ENCODE peak calls at places on chromosome 18, in seven cellular contexts. One of them, this sample, is unnamed.

GRCh38 chr18:44552706-44553105 is 128.0 kb upstream of the SETBP1 start:
- DNase-seq in sciatic nerve: no peak
- DNase-seq in stimulated activated effector memory CD8-positive, alpha-beta T cell treated with anti-CD3 and anti-CD28 coated beads, Interleukin-12 subunit alpha, Interleukin-12 subunit beta, amount 100 ng/mL, for 72 hours: no peak
- DNase-seq in GM04503: no peak
- DNase-seq in H4: no peak
- DNase-seq in NCI-H187 treated with DMSO at 0.1 percent for 48 hours: no peak
- DNase-seq in kidney tubule cell: no peak
- DNase-seq in this sample: no peak

GRCh38 chr18:58861853-58862252 is 2.8 kb upstream of the ZNF532 start:
- DNase-seq in sciatic nerve: no peak
- DNase-seq in stimulated activated effector memory CD8-positive, alpha-beta T cell treated with anti-CD3 and anti-CD28 coated beads, Interleukin-12 subunit alpha, Interleukin-12 subunit beta, amount 100 ng/mL, for 72 hours: no peak
- DNase-seq in GM04503: no peak
- DNase-seq in H4: no peak
- DNase-seq in NCI-H187 treated with DMSO at 0.1 percent for 48 hours: no peak
- DNase-seq in kidney tubule cell: no peak
- DNase-seq in this sample: no peak

GRCh38 chr18:79947881-79948610 is 3.4 kb downstream of the SLC66A2 start:
- DNase-seq in sciatic nerve: peak
- DNase-seq in stimulated activated effector memory CD8-positive, alpha-beta T cell treated with anti-CD3 and anti-CD28 coated beads, Interleukin-12 subunit alpha, Interleukin-12 subunit beta, amount 100 ng/mL, for 72 hours: no peak
- DNase-seq in GM04503: no peak
- DNase-seq in H4: no peak
- DNase-seq in NCI-H187 treated with DMSO at 0.1 percent for 48 hours: no peak
- DNase-seq in kidney tubule cell: no peak
- DNase-seq in this sample: no peak

GRCh38 chr18:46152808-46153617 is 48.8 kb downstream of the HAUS1 start:
- DNase-seq in sciatic nerve: no peak
- DNase-seq in stimulated activated effector memory CD8-positive, alpha-beta T cell treated with anti-CD3 and anti-CD28 coated beads, Interleukin-12 subunit alpha, Interleukin-12 subunit beta, amount 100 ng/mL, for 72 hours: no peak
- DNase-seq in GM04503: no peak
- DNase-seq in H4: peak
- DNase-seq in NCI-H187 treated with DMSO at 0.1 percent for 48 hours: no peak
- DNase-seq in kidney tubule cell: peak
- DNase-seq in this sample: no peak

GRCh38 chr18:35267161-35267651 is 22.8 kb downstream of the ZSCAN30 start:
- DNase-seq in sciatic nerve: peak
- DNase-seq in stimulated activated effector memory CD8-positive, alpha-beta T cell treated with anti-CD3 and anti-CD28 coated beads, Interleukin-12 subunit alpha, Interleukin-12 subunit beta, amount 100 ng/mL, for 72 hours: peak
- DNase-seq in GM04503: no peak
- DNase-seq in H4: no peak
- DNase-seq in NCI-H187 treated with DMSO at 0.1 percent for 48 hours: no peak
- DNase-seq in kidney tubule cell: peak
- DNase-seq in this sample: peak

GRCh38 chr18:43620936-43621335 is 343.6 kb upstream of the SYT4 start:
- DNase-seq in sciatic nerve: no peak
- DNase-seq in stimulated activated effector memory CD8-positive, alpha-beta T cell treated with anti-CD3 and anti-CD28 coated beads, Interleukin-12 subunit alpha, Interleukin-12 subunit beta, amount 100 ng/mL, for 72 hours: no peak
- DNase-seq in GM04503: no peak
- DNase-seq in H4: peak
- DNase-seq in NCI-H187 treated with DMSO at 0.1 percent for 48 hours: no peak
- DNase-seq in kidney tubule cell: peak
- DNase-seq in this sample: no peak

GRCh38 chr18:3294435-3295080 is 32.6 kb downstream of the MYL12B start:
- DNase-seq in sciatic nerve: no peak
- DNase-seq in stimulated activated effector memory CD8-positive, alpha-beta T cell treated with anti-CD3 and anti-CD28 coated beads, Interleukin-12 subunit alpha, Interleukin-12 subunit beta, amount 100 ng/mL, for 72 hours: no peak
- DNase-seq in GM04503: no peak
- DNase-seq in H4: no peak
- DNase-seq in NCI-H187 treated with DMSO at 0.1 percent for 48 hours: no peak
- DNase-seq in kidney tubule cell: peak
- DNase-seq in this sample: no peak

GRCh38 chr18:50659091-50660003 is 99.5 kb downstream of the MAPK4 start:
- DNase-seq in sciatic nerve: no peak
- DNase-seq in stimulated activated effector memory CD8-positive, alpha-beta T cell treated with anti-CD3 and anti-CD28 coated beads, Interleukin-12 subunit alpha, Interleukin-12 subunit beta, amount 100 ng/mL, for 72 hours: no peak
- DNase-seq in GM04503: no peak
- DNase-seq in H4: peak
- DNase-seq in NCI-H187 treated with DMSO at 0.1 percent for 48 hours: no peak
- DNase-seq in kidney tubule cell: peak
- DNase-seq in this sample: no peak

GRCh38 chr18:9094307-9095226 is 7.9 kb upstream of the NDUFV2 start:
- DNase-seq in sciatic nerve: no peak
- DNase-seq in stimulated activated effector memory CD8-positive, alpha-beta T cell treated with anti-CD3 and anti-CD28 coated beads, Interleukin-12 subunit alpha, Interleukin-12 subunit beta, amount 100 ng/mL, for 72 hours: no peak
- DNase-seq in GM04503: no peak
- DNase-seq in H4: peak
- DNase-seq in NCI-H187 treated with DMSO at 0.1 percent for 48 hours: no peak
- DNase-seq in kidney tubule cell: peak
- DNase-seq in this sample: no peak

GRCh38 chr18:23745366-23745765 is 56.1 kb downstream of the LAMA3 start:
- DNase-seq in sciatic nerve: no peak
- DNase-seq in stimulated activated effector memory CD8-positive, alpha-beta T cell treated with anti-CD3 and anti-CD28 coated beads, Interleukin-12 subunit alpha, Interleukin-12 subunit beta, amount 100 ng/mL, for 72 hours: no peak
- DNase-seq in GM04503: no peak
- DNase-seq in H4: no peak
- DNase-seq in NCI-H187 treated with DMSO at 0.1 percent for 48 hours: no peak
- DNase-seq in kidney tubule cell: no peak
- DNase-seq in this sample: no peak

GRCh38 chr18:35703043-35703688 is 121.6 kb downstream of the GALNT1 start:
- DNase-seq in sciatic nerve: no peak
- DNase-seq in stimulated activated effector memory CD8-positive, alpha-beta T cell treated with anti-CD3 and anti-CD28 coated beads, Interleukin-12 subunit alpha, Interleukin-12 subunit beta, amount 100 ng/mL, for 72 hours: no peak
- DNase-seq in GM04503: no peak
- DNase-seq in H4: peak
- DNase-seq in NCI-H187 treated with DMSO at 0.1 percent for 48 hours: no peak
- DNase-seq in kidney tubule cell: peak
- DNase-seq in this sample: no peak

GRCh38 chr18:48785686-48786470 is 164.9 kb downstream of the SMAD7 start:
- DNase-seq in sciatic nerve: peak
- DNase-seq in stimulated activated effector memory CD8-positive, alpha-beta T cell treated with anti-CD3 and anti-CD28 coated beads, Interleukin-12 subunit alpha, Interleukin-12 subunit beta, amount 100 ng/mL, for 72 hours: no peak
- DNase-seq in GM04503: no peak
- DNase-seq in H4: no peak
- DNase-seq in NCI-H187 treated with DMSO at 0.1 percent for 48 hours: no peak
- DNase-seq in kidney tubule cell: no peak
- DNase-seq in this sample: no peak

GRCh38 chr18:38909972-38910371 is 1344.4 kb upstream of the CELF4 start:
- DNase-seq in sciatic nerve: no peak
- DNase-seq in stimulated activated effector memory CD8-positive, alpha-beta T cell treated with anti-CD3 and anti-CD28 coated beads, Interleukin-12 subunit alpha, Interleukin-12 subunit beta, amount 100 ng/mL, for 72 hours: no peak
- DNase-seq in GM04503: no peak
- DNase-seq in H4: no peak
- DNase-seq in NCI-H187 treated with DMSO at 0.1 percent for 48 hours: no peak
- DNase-seq in kidney tubule cell: peak
- DNase-seq in this sample: no peak

GRCh38 chr18:22930089-22930713 is 2.9 kb upstream of the RBBP8 start:
- DNase-seq in sciatic nerve: peak
- DNase-seq in stimulated activated effector memory CD8-positive, alpha-beta T cell treated with anti-CD3 and anti-CD28 coated beads, Interleukin-12 subunit alpha, Interleukin-12 subunit beta, amount 100 ng/mL, for 72 hours: peak
- DNase-seq in GM04503: no peak
- DNase-seq in H4: peak
- DNase-seq in NCI-H187 treated with DMSO at 0.1 percent for 48 hours: no peak
- DNase-seq in kidney tubule cell: peak
- DNase-seq in this sample: peak

GRCh38 chr18:73653251-73653650 is 494.4 kb downstream of the FBXO15 start:
- DNase-seq in sciatic nerve: no peak
- DNase-seq in stimulated activated effector memory CD8-positive, alpha-beta T cell treated with anti-CD3 and anti-CD28 coated beads, Interleukin-12 subunit alpha, Interleukin-12 subunit beta, amount 100 ng/mL, for 72 hours: no peak
- DNase-seq in GM04503: no peak
- DNase-seq in H4: no peak
- DNase-seq in NCI-H187 treated with DMSO at 0.1 percent for 48 hours: no peak
- DNase-seq in kidney tubule cell: peak
- DNase-seq in this sample: no peak

GRCh38 chr18:2441544-2441943 is 129.8 kb downstream of the METTL4 start:
- DNase-seq in sciatic nerve: no peak
- DNase-seq in stimulated activated effector memory CD8-positive, alpha-beta T cell treated with anti-CD3 and anti-CD28 coated beads, Interleukin-12 subunit alpha, Interleukin-12 subunit beta, amount 100 ng/mL, for 72 hours: no peak
- DNase-seq in GM04503: no peak
- DNase-seq in H4: no peak
- DNase-seq in NCI-H187 treated with DMSO at 0.1 percent for 48 hours: no peak
- DNase-seq in kidney tubule cell: peak
- DNase-seq in this sample: no peak

GRCh38 chr18:24827500-24827899 is 367.1 kb downstream of the HRH4 start:
- DNase-seq in sciatic nerve: no peak
- DNase-seq in stimulated activated effector memory CD8-positive, alpha-beta T cell treated with anti-CD3 and anti-CD28 coated beads, Interleukin-12 subunit alpha, Interleukin-12 subunit beta, amount 100 ng/mL, for 72 hours: no peak
- DNase-seq in GM04503: no peak
- DNase-seq in H4: no peak
- DNase-seq in NCI-H187 treated with DMSO at 0.1 percent for 48 hours: no peak
- DNase-seq in kidney tubule cell: no peak
- DNase-seq in this sample: no peak

GRCh38 chr18:77422974-77423373 is 173.3 kb downstream of the GALR1 start:
- DNase-seq in sciatic nerve: no peak
- DNase-seq in stimulated activated effector memory CD8-positive, alpha-beta T cell treated with anti-CD3 and anti-CD28 coated beads, Interleukin-12 subunit alpha, Interleukin-12 subunit beta, amount 100 ng/mL, for 72 hours: no peak
- DNase-seq in GM04503: no peak
- DNase-seq in H4: no peak
- DNase-seq in NCI-H187 treated with DMSO at 0.1 percent for 48 hours: no peak
- DNase-seq in kidney tubule cell: no peak
- DNase-seq in this sample: no peak

GRCh38 chr18:46265190-46266156 is 161.3 kb downstream of the HAUS1 start:
- DNase-seq in sciatic nerve: no peak
- DNase-seq in stimulated activated effector memory CD8-positive, alpha-beta T cell treated with anti-CD3 and anti-CD28 coated beads, Interleukin-12 subunit alpha, Interleukin-12 subunit beta, amount 100 ng/mL, for 72 hours: no peak
- DNase-seq in GM04503: no peak
- DNase-seq in H4: no peak
- DNase-seq in NCI-H187 treated with DMSO at 0.1 percent for 48 hours: no peak
- DNase-seq in kidney tubule cell: no peak
- DNase-seq in this sample: no peak

GRCh38 chr18:44895176-44895798 is 214.6 kb downstream of the SETBP1 start:
- DNase-seq in sciatic nerve: no peak
- DNase-seq in stimulated activated effector memory CD8-positive, alpha-beta T cell treated with anti-CD3 and anti-CD28 coated beads, Interleukin-12 subunit alpha, Interleukin-12 subunit beta, amount 100 ng/mL, for 72 hours: no peak
- DNase-seq in GM04503: no peak
- DNase-seq in H4: peak
- DNase-seq in NCI-H187 treated with DMSO at 0.1 percent for 48 hours: peak
- DNase-seq in kidney tubule cell: peak
- DNase-seq in this sample: no peak

GRCh38 chr18:8139127-8139591 is 470.1 kb upstream of the RAB12 start:
- DNase-seq in sciatic nerve: no peak
- DNase-seq in stimulated activated effector memory CD8-positive, alpha-beta T cell treated with anti-CD3 and anti-CD28 coated beads, Interleukin-12 subunit alpha, Interleukin-12 subunit beta, amount 100 ng/mL, for 72 hours: no peak
- DNase-seq in GM04503: no peak
- DNase-seq in H4: no peak
- DNase-seq in NCI-H187 treated with DMSO at 0.1 percent for 48 hours: no peak
- DNase-seq in kidney tubule cell: no peak
- DNase-seq in this sample: no peak

GRCh38 chr18:10234912-10235439 is 219.5 kb upstream of the APCDD1 start:
- DNase-seq in sciatic nerve: no peak
- DNase-seq in stimulated activated effector memory CD8-positive, alpha-beta T cell treated with anti-CD3 and anti-CD28 coated beads, Interleukin-12 subunit alpha, Interleukin-12 subunit beta, amount 100 ng/mL, for 72 hours: no peak
- DNase-seq in GM04503: peak
- DNase-seq in H4: no peak
- DNase-seq in NCI-H187 treated with DMSO at 0.1 percent for 48 hours: no peak
- DNase-seq in kidney tubule cell: peak
- DNase-seq in this sample: no peak

GRCh38 chr18:79942211-79942610 is 9.2 kb downstream of the SLC66A2 start:
- DNase-seq in sciatic nerve: no peak
- DNase-seq in stimulated activated effector memory CD8-positive, alpha-beta T cell treated with anti-CD3 and anti-CD28 coated beads, Interleukin-12 subunit alpha, Interleukin-12 subunit beta, amount 100 ng/mL, for 72 hours: no peak
- DNase-seq in GM04503: no peak
- DNase-seq in H4: no peak
- DNase-seq in NCI-H187 treated with DMSO at 0.1 percent for 48 hours: no peak
- DNase-seq in kidney tubule cell: no peak
- DNase-seq in this sample: no peak

GRCh38 chr18:64993695-64994094 is 757.1 kb upstream of the CDH7 start:
- DNase-seq in sciatic nerve: no peak
- DNase-seq in stimulated activated effector memory CD8-positive, alpha-beta T cell treated with anti-CD3 and anti-CD28 coated beads, Interleukin-12 subunit alpha, Interleukin-12 subunit beta, amount 100 ng/mL, for 72 hours: no peak
- DNase-seq in GM04503: no peak
- DNase-seq in H4: peak
- DNase-seq in NCI-H187 treated with DMSO at 0.1 percent for 48 hours: no peak
- DNase-seq in kidney tubule cell: no peak
- DNase-seq in this sample: no peak

GRCh38 chr18:35458677-35459441 is 38.9 kb downstream of the INO80C start:
- DNase-seq in sciatic nerve: no peak
- DNase-seq in stimulated activated effector memory CD8-positive, alpha-beta T cell treated with anti-CD3 and anti-CD28 coated beads, Interleukin-12 subunit alpha, Interleukin-12 subunit beta, amount 100 ng/mL, for 72 hours: no peak
- DNase-seq in GM04503: no peak
- DNase-seq in H4: peak
- DNase-seq in NCI-H187 treated with DMSO at 0.1 percent for 48 hours: no peak
- DNase-seq in kidney tubule cell: peak
- DNase-seq in this sample: no peak

GRCh38 chr18:28073658-28074057 is 103.3 kb downstream of the CDH2 start:
- DNase-seq in sciatic nerve: no peak
- DNase-seq in stimulated activated effector memory CD8-positive, alpha-beta T cell treated with anti-CD3 and anti-CD28 coated beads, Interleukin-12 subunit alpha, Interleukin-12 subunit beta, amount 100 ng/mL, for 72 hours: no peak
- DNase-seq in GM04503: no peak
- DNase-seq in H4: no peak
- DNase-seq in NCI-H187 treated with DMSO at 0.1 percent for 48 hours: no peak
- DNase-seq in kidney tubule cell: no peak
- DNase-seq in this sample: no peak

GRCh38 chr18:5891361-5892215 is 3.7 kb downstream of the TMEM200C start:
- DNase-seq in sciatic nerve: no peak
- DNase-seq in stimulated activated effector memory CD8-positive, alpha-beta T cell treated with anti-CD3 and anti-CD28 coated beads, Interleukin-12 subunit alpha, Interleukin-12 subunit beta, amount 100 ng/mL, for 72 hours: no peak
- DNase-seq in GM04503: no peak
- DNase-seq in H4: no peak
- DNase-seq in NCI-H187 treated with DMSO at 0.1 percent for 48 hours: no peak
- DNase-seq in kidney tubule cell: no peak
- DNase-seq in this sample: no peak

GRCh38 chr18:39685303-39685902 is 2119.8 kb upstream of the CELF4 start:
- DNase-seq in sciatic nerve: no peak
- DNase-seq in stimulated activated effector memory CD8-positive, alpha-beta T cell treated with anti-CD3 and anti-CD28 coated beads, Interleukin-12 subunit alpha, Interleukin-12 subunit beta, amount 100 ng/mL, for 72 hours: no peak
- DNase-seq in GM04503: no peak
- DNase-seq in H4: no peak
- DNase-seq in NCI-H187 treated with DMSO at 0.1 percent for 48 hours: no peak
- DNase-seq in kidney tubule cell: no peak
- DNase-seq in this sample: no peak

GRCh38 chr18:33277431-33277830 is 163.1 kb downstream of the CCDC178 start:
- DNase-seq in sciatic nerve: no peak
- DNase-seq in stimulated activated effector memory CD8-positive, alpha-beta T cell treated with anti-CD3 and anti-CD28 coated beads, Interleukin-12 subunit alpha, Interleukin-12 subunit beta, amount 100 ng/mL, for 72 hours: no peak
- DNase-seq in GM04503: no peak
- DNase-seq in H4: no peak
- DNase-seq in NCI-H187 treated with DMSO at 0.1 percent for 48 hours: no peak
- DNase-seq in kidney tubule cell: no peak
- DNase-seq in this sample: no peak

GRCh38 chr18:54871231-54871630 is 43.0 kb downstream of the RAB27B start:
- DNase-seq in sciatic nerve: no peak
- DNase-seq in stimulated activated effector memory CD8-positive, alpha-beta T cell treated with anti-CD3 and anti-CD28 coated beads, Interleukin-12 subunit alpha, Interleukin-12 subunit beta, amount 100 ng/mL, for 72 hours: no peak
- DNase-seq in GM04503: no peak
- DNase-seq in H4: no peak
- DNase-seq in NCI-H187 treated with DMSO at 0.1 percent for 48 hours: no peak
- DNase-seq in kidney tubule cell: no peak
- DNase-seq in this sample: no peak

GRCh38 chr18:74622079-74622478 is 24.4 kb downstream of the ZNF407 start:
- DNase-seq in sciatic nerve: no peak
- DNase-seq in stimulated activated effector memory CD8-positive, alpha-beta T cell treated with anti-CD3 and anti-CD28 coated beads, Interleukin-12 subunit alpha, Interleukin-12 subunit beta, amount 100 ng/mL, for 72 hours: no peak
- DNase-seq in GM04503: no peak
- DNase-seq in H4: no peak
- DNase-seq in NCI-H187 treated with DMSO at 0.1 percent for 48 hours: no peak
- DNase-seq in kidney tubule cell: no peak
- DNase-seq in this sample: no peak

GRCh38 chr18:78912336-78912735 is 67.3 kb upstream of the SALL3 start:
- DNase-seq in sciatic nerve: no peak
- DNase-seq in stimulated activated effector memory CD8-positive, alpha-beta T cell treated with anti-CD3 and anti-CD28 coated beads, Interleukin-12 subunit alpha, Interleukin-12 subunit beta, amount 100 ng/mL, for 72 hours: no peak
- DNase-seq in GM04503: no peak
- DNase-seq in H4: no peak
- DNase-seq in NCI-H187 treated with DMSO at 0.1 percent for 48 hours: no peak
- DNase-seq in kidney tubule cell: no peak
- DNase-seq in this sample: no peak

GRCh38 chr18:7459851-7460774 is 107.0 kb upstream of the PTPRM start:
- DNase-seq in sciatic nerve: no peak
- DNase-seq in stimulated activated effector memory CD8-positive, alpha-beta T cell treated with anti-CD3 and anti-CD28 coated beads, Interleukin-12 subunit alpha, Interleukin-12 subunit beta, amount 100 ng/mL, for 72 hours: no peak
- DNase-seq in GM04503: no peak
- DNase-seq in H4: no peak
- DNase-seq in NCI-H187 treated with DMSO at 0.1 percent for 48 hours: no peak
- DNase-seq in kidney tubule cell: no peak
- DNase-seq in this sample: no peak

GRCh38 chr18:70354080-70354479 is 65.2 kb downstream of the SOCS6 start:
- DNase-seq in sciatic nerve: no peak
- DNase-seq in stimulated activated effector memory CD8-positive, alpha-beta T cell treated with anti-CD3 and anti-CD28 coated beads, Interleukin-12 subunit alpha, Interleukin-12 subunit beta, amount 100 ng/mL, for 72 hours: no peak
- DNase-seq in GM04503: no peak
- DNase-seq in H4: no peak
- DNase-seq in NCI-H187 treated with DMSO at 0.1 percent for 48 hours: no peak
- DNase-seq in kidney tubule cell: no peak
- DNase-seq in this sample: no peak

GRCh38 chr18:49967171-49967570 is 153.8 kb upstream of the ACAA2 start:
- DNase-seq in sciatic nerve: no peak
- DNase-seq in stimulated activated effector memory CD8-positive, alpha-beta T cell treated with anti-CD3 and anti-CD28 coated beads, Interleukin-12 subunit alpha, Interleukin-12 subunit beta, amount 100 ng/mL, for 72 hours: no peak
- DNase-seq in GM04503: no peak
- DNase-seq in H4: no peak
- DNase-seq in NCI-H187 treated with DMSO at 0.1 percent for 48 hours: no peak
- DNase-seq in kidney tubule cell: peak
- DNase-seq in this sample: no peak

GRCh38 chr18:36601316-36601715 is 227.5 kb downstream of the TPGS2 start:
- DNase-seq in sciatic nerve: no peak
- DNase-seq in stimulated activated effector memory CD8-positive, alpha-beta T cell treated with anti-CD3 and anti-CD28 coated beads, Interleukin-12 subunit alpha, Interleukin-12 subunit beta, amount 100 ng/mL, for 72 hours: no peak
- DNase-seq in GM04503: no peak
- DNase-seq in H4: no peak
- DNase-seq in NCI-H187 treated with DMSO at 0.1 percent for 48 hours: no peak
- DNase-seq in kidney tubule cell: no peak
- DNase-seq in this sample: no peak